ENCODE peak calls at places on chromosomes 16 and 17, in nine cellular contexts. One of them, this sample, is unnamed.

GRCh38 chr16:47260496-47260895 is 116.8 kb upstream of the NETO2 start:
- DNase-seq in uterus: no peak
- DNase-seq in tibial nerve: no peak
- DNase-seq in endodermal cell: no peak
- DNase-seq in A549: no peak
- DNase-seq in AG04449: no peak
- DNase-seq in fibroblast of the aortic adventitia: no peak
- DNase-seq in foreskin fibroblast: no peak
- DNase-seq in OCI-LY7: no peak
- DNase-seq in this sample: peak

GRCh38 chr16:11563493-11564040 is 23.2 kb downstream of the LITAF start:
- DNase-seq in fibroblast of the aortic adventitia: no peak
- DNase-seq in AG04449: no peak
- DNase-seq in endodermal cell: no peak
- DNase-seq in OCI-LY7: no peak
- DNase-seq in A549: no peak
- DNase-seq in uterus: no peak
- DNase-seq in tibial nerve: no peak
- DNase-seq in foreskin fibroblast: no peak
- DNase-seq in this sample: no peak

GRCh38 chr16:46884513-46885293 is 541 bp downstream of the GPT2 start:
- DNase-seq in uterus: no peak
- DNase-seq in foreskin fibroblast: peak
- DNase-seq in A549: no peak
- DNase-seq in AG04449: no peak
- DNase-seq in fibroblast of the aortic adventitia: no peak
- DNase-seq in OCI-LY7: peak
- DNase-seq in endodermal cell: peak
- DNase-seq in tibial nerve: no peak
- DNase-seq in this sample: no peak

GRCh38 chr16:66618588-66618987 is 14.1 kb downstream of the CMTM3 start:
- DNase-seq in OCI-LY7: no peak
- DNase-seq in AG04449: peak
- DNase-seq in fibroblast of the aortic adventitia: peak
- DNase-seq in endodermal cell: no peak
- DNase-seq in foreskin fibroblast: peak
- DNase-seq in tibial nerve: peak
- DNase-seq in uterus: no peak
- DNase-seq in A549: peak
- DNase-seq in this sample: peak

GRCh38 chr17:21213491-21214014 is 408 bp downstream of the TMEM11 start:
- DNase-seq in fibroblast of the aortic adventitia: no peak
- DNase-seq in AG04449: no peak
- DNase-seq in A549: no peak
- DNase-seq in uterus: no peak
- DNase-seq in foreskin fibroblast: peak
- DNase-seq in tibial nerve: no peak
- DNase-seq in OCI-LY7: peak
- DNase-seq in endodermal cell: no peak
- DNase-seq in this sample: no peak

GRCh38 chr16:62929593-62929992 is 893.4 kb upstream of the CDH8 start:
- DNase-seq in tibial nerve: no peak
- DNase-seq in fibroblast of the aortic adventitia: no peak
- DNase-seq in endodermal cell: no peak
- DNase-seq in foreskin fibroblast: no peak
- DNase-seq in AG04449: no peak
- DNase-seq in OCI-LY7: no peak
- DNase-seq in A549: no peak
- DNase-seq in uterus: no peak
- DNase-seq in this sample: no peak

GRCh38 chr17:68290955-68291835 is at the start of the genes ARSG and SLC16A6:
- DNase-seq in endodermal cell: peak
- DNase-seq in uterus: peak
- DNase-seq in OCI-LY7: peak
- DNase-seq in foreskin fibroblast: peak
- DNase-seq in fibroblast of the aortic adventitia: no peak
- DNase-seq in tibial nerve: no peak
- DNase-seq in A549: peak
- DNase-seq in AG04449: no peak
- DNase-seq in this sample: peak

GRCh38 chr17:55230716-55231115 is 34.0 kb upstream of the HLF start:
- DNase-seq in tibial nerve: no peak
- DNase-seq in OCI-LY7: no peak
- DNase-seq in foreskin fibroblast: no peak
- DNase-seq in endodermal cell: no peak
- DNase-seq in fibroblast of the aortic adventitia: no peak
- DNase-seq in A549: no peak
- DNase-seq in uterus: no peak
- DNase-seq in AG04449: no peak
- DNase-seq in this sample: no peak

GRCh38 chr17:1462164-1463112 is 6.4 kb upstream of the CRK start:
- DNase-seq in A549: no peak
- DNase-seq in uterus: no peak
- DNase-seq in AG04449: no peak
- DNase-seq in foreskin fibroblast: no peak
- DNase-seq in tibial nerve: no peak
- DNase-seq in OCI-LY7: no peak
- DNase-seq in endodermal cell: no peak
- DNase-seq in fibroblast of the aortic adventitia: no peak
- DNase-seq in this sample: no peak

GRCh38 chr17:27245230-27245696 is 48.7 kb upstream of the WSB1 start:
- DNase-seq in A549: peak
- DNase-seq in uterus: peak
- DNase-seq in AG04449: peak
- DNase-seq in fibroblast of the aortic adventitia: peak
- DNase-seq in tibial nerve: peak
- DNase-seq in OCI-LY7: peak
- DNase-seq in foreskin fibroblast: peak
- DNase-seq in endodermal cell: peak
- DNase-seq in this sample: peak

GRCh38 chr17:39954876-39955275 is 7.9 kb upstream of the GSDMA start:
- DNase-seq in fibroblast of the aortic adventitia: no peak
- DNase-seq in endodermal cell: peak
- DNase-seq in AG04449: no peak
- DNase-seq in tibial nerve: no peak
- DNase-seq in A549: no peak
- DNase-seq in OCI-LY7: no peak
- DNase-seq in foreskin fibroblast: no peak
- DNase-seq in uterus: no peak
- DNase-seq in this sample: no peak
- H3K4me3 ChIP-seq in fibroblast of the aortic adventitia: no peak
- H3K4me3 ChIP-seq in endodermal cell: no peak
- H3K4me3 ChIP-seq in AG04449: no peak
- H3K4me3 ChIP-seq in tibial nerve: no peak
- H3K4me3 ChIP-seq in A549: no peak
- H3K4me3 ChIP-seq in OCI-LY7: no peak
- H3K4me3 ChIP-seq in foreskin fibroblast: no peak
- H3K4me3 ChIP-seq in uterus: no peak
- H3K4me3 ChIP-seq in this sample: no peak

DNA sequence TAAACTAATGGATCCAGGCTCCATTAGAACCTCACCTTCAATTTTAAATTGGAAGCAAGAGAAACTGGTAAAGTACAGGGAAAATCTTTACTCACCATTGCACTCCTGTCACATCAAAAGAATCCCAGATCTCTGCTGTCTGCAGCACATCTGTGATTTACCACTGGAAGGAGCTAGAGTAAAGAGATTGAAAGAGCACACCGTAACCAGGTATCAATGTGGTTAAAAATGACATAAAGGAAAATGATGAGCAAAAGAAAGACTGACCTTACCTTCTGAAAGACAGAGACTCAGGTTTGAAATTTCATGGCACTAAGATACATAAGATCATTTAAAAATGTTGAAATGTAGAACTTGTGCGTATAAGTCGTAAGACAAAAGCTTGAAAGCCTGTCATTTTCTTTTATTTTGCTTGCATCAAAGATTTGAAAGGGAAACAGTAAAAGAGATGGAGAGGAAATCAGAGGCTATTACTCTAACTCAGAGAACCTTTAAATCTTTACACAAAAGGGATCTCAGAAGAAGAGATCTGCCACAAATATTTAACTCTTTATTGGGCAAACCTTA is 678.2 kb upstream of the GOT2 start:
- DNase-seq in foreskin fibroblast: peak
- DNase-seq in OCI-LY7: no peak
- DNase-seq in fibroblast of the aortic adventitia: no peak
- DNase-seq in uterus: no peak
- DNase-seq in endodermal cell: no peak
- DNase-seq in tibial nerve: no peak
- DNase-seq in A549: peak
- DNase-seq in AG04449: no peak
- DNase-seq in this sample: peak
- TF ChIP-seq CTCF in foreskin fibroblast: peak
- TF ChIP-seq CTCF in OCI-LY7: peak
- TF ChIP-seq CTCF in fibroblast of the aortic adventitia: no peak
- TF ChIP-seq CTCF in uterus: no peak
- TF ChIP-seq CTCF in endodermal cell: peak
- TF ChIP-seq CTCF in tibial nerve: no peak
- TF ChIP-seq CTCF in A549: peak
- TF ChIP-seq CTCF in AG04449: peak
- TF ChIP-seq CTCF in this sample: peak

GRCh38 chr17:77256710-77257109 is 115.9 kb downstream of the SEC14L1 start:
- DNase-seq in foreskin fibroblast: no peak
- DNase-seq in fibroblast of the aortic adventitia: no peak
- DNase-seq in OCI-LY7: no peak
- DNase-seq in endodermal cell: peak
- DNase-seq in AG04449: no peak
- DNase-seq in tibial nerve: no peak
- DNase-seq in A549: no peak
- DNase-seq in uterus: no peak
- DNase-seq in this sample: no peak
- H3K4me3 ChIP-seq in foreskin fibroblast: no peak
- H3K4me3 ChIP-seq in fibroblast of the aortic adventitia: no peak
- H3K4me3 ChIP-seq in OCI-LY7: no peak
- H3K4me3 ChIP-seq in endodermal cell: no peak
- H3K4me3 ChIP-seq in AG04449: no peak
- H3K4me3 ChIP-seq in tibial nerve: no peak
- H3K4me3 ChIP-seq in A549: no peak
- H3K4me3 ChIP-seq in uterus: no peak
- H3K4me3 ChIP-seq in this sample: no peak

GRCh38 chr17:81479175-81479574 is 33.4 kb downstream of the ACTG1 start:
- DNase-seq in fibroblast of the aortic adventitia: no peak
- DNase-seq in uterus: no peak
- DNase-seq in A549: no peak
- DNase-seq in endodermal cell: no peak
- DNase-seq in foreskin fibroblast: peak
- DNase-seq in OCI-LY7: no peak
- DNase-seq in tibial nerve: no peak
- DNase-seq in AG04449: no peak
- DNase-seq in this sample: no peak

GRCh38 chr17:81479672-81480071 is 32.9 kb downstream of the ACTG1 start:
- DNase-seq in foreskin fibroblast: no peak
- DNase-seq in endodermal cell: no peak
- DNase-seq in OCI-LY7: no peak
- DNase-seq in tibial nerve: no peak
- DNase-seq in AG04449: no peak
- DNase-seq in fibroblast of the aortic adventitia: peak
- DNase-seq in A549: no peak
- DNase-seq in uterus: no peak
- DNase-seq in this sample: no peak

GRCh38 chr17:81481011-81481799 is 31.4 kb downstream of the ACTG1 start:
- DNase-seq in OCI-LY7: no peak
- DNase-seq in foreskin fibroblast: peak
- DNase-seq in uterus: peak
- DNase-seq in endodermal cell: peak
- DNase-seq in fibroblast of the aortic adventitia: peak
- DNase-seq in AG04449: no peak
- DNase-seq in tibial nerve: peak
- DNase-seq in A549: peak
- DNase-seq in this sample: peak

GRCh38 chr17:81481815-81482505 is 30.6 kb downstream of the ACTG1 start:
- DNase-seq in OCI-LY7: no peak
- DNase-seq in tibial nerve: no peak
- DNase-seq in AG04449: no peak
- DNase-seq in A549: no peak
- DNase-seq in foreskin fibroblast: no peak
- DNase-seq in uterus: no peak
- DNase-seq in endodermal cell: no peak
- DNase-seq in fibroblast of the aortic adventitia: no peak
- DNase-seq in this sample: no peak

DNA sequence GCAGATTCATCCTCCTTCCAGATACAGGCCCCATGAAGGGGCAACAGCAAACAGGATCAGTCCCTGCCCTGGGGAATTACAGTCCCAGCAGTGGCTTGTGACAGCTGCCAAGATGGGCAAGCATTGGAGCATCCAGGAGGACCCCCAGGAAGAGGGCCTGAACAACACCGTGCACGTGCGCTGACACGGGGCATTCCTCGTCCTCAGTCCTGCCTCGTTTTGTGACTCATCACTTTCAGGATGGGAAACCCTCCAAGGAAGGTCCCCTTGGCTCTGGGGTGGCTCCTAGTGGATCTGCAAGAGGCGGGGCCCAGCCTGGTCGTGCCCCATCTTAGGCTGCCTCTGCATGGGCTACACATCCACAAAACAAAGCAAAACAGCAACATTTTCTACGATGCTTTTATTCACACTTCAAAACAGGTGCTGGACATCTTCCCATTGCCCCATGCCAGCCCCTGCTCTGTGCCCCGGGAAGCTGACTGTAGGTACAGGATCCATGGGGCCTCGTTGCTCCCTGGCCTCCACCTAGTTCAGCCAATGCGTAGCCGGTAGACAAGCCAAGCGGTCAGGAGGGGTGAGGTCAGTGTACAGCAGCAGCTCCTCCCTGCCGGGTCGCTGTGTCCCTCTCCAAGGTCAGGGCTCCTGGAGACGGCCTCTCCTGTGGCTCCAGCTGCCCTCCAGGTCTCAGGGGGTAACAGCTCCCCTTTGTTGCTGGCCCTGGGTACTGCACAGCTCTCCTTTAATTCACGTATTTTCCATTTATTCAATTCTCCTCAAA is 32.3 kb downstream of the ACTG1 start:
- DNase-seq in OCI-LY7: no peak
- DNase-seq in AG04449: peak
- DNase-seq in endodermal cell: no peak
- DNase-seq in A549: peak
- DNase-seq in uterus: no peak
- DNase-seq in foreskin fibroblast: peak
- DNase-seq in fibroblast of the aortic adventitia: peak
- DNase-seq in tibial nerve: peak
- DNase-seq in this sample: peak
- TF ChIP-seq CTCF in OCI-LY7: no peak
- TF ChIP-seq CTCF in AG04449: peak
- TF ChIP-seq CTCF in endodermal cell: no peak
- TF ChIP-seq CTCF in A549: no peak
- TF ChIP-seq CTCF in uterus: no peak
- TF ChIP-seq CTCF in foreskin fibroblast: no peak
- TF ChIP-seq CTCF in fibroblast of the aortic adventitia: peak
- TF ChIP-seq CTCF in tibial nerve: no peak
- TF ChIP-seq CTCF in this sample: peak

GRCh38 chr16:21611546-21612384 is 12.4 kb downstream of the METTL9 start:
- DNase-seq in endodermal cell: no peak
- DNase-seq in AG04449: no peak
- DNase-seq in OCI-LY7: no peak
- DNase-seq in tibial nerve: no peak
- DNase-seq in uterus: no peak
- DNase-seq in A549: no peak
- DNase-seq in foreskin fibroblast: peak
- DNase-seq in fibroblast of the aortic adventitia: no peak
- DNase-seq in this sample: no peak
- H3K4me3 ChIP-seq in endodermal cell: no peak
- H3K4me3 ChIP-seq in AG04449: no peak
- H3K4me3 ChIP-seq in OCI-LY7: no peak
- H3K4me3 ChIP-seq in tibial nerve: no peak
- H3K4me3 ChIP-seq in uterus: no peak
- H3K4me3 ChIP-seq in A549: no peak
- H3K4me3 ChIP-seq in foreskin fibroblast: no peak
- H3K4me3 ChIP-seq in fibroblast of the aortic adventitia: no peak
- H3K4me3 ChIP-seq in this sample: no peak

This sample was measured in astrocyte of the spinal cord.